ENCODE peak calls at places on chromosomes 6 and 20, in four cellular contexts. M is SK-N-SH, W is vagina, V is heart right ventricle. R is an unnamed sample.

GRCh38 chr6:44951253-44951656 is 376.9 kb upstream of the RUNX2 start:
- DNase-seq in M (no peak), W (no peak), V (no peak), R (no peak)

GRCh38 chr20:19737025-19737424 is 21.0 kb upstream of the RIN2 start:
- DNase-seq in M (no peak), W (no peak), V (no peak), R (no peak)

GRCh38 chr20:830011-830521 is 3.4 kb upstream of the FAM110A start:
- DNase-seq in M (no peak), W (peak; percentile 22), V (no peak), R (no peak)

GRCh38 chr6:46849361-46849690 is 56.1 kb downstream of the MEP1A start:
- DNase-seq in M (no peak), W (no peak), V (no peak), R (no peak)

GRCh38 chr6:31441368-31442267 is 38.2 kb downstream of the MICA start:
- DNase-seq in M (peak; percentile 75), W (peak; percentile 85), V (peak; percentile 81), R (peak; percentile 90)

GRCh38 chr6:84065718-84066290 is 32.2 kb downstream of the MRAP2 start:
- DNase-seq in M (no peak), W (no peak), V (no peak), R (no peak)

GRCh38 chr20:51339721-51340450 is 202.6 kb downstream of the NFATC2 start:
- DNase-seq in M (no peak), W (no peak), V (no peak), R (no peak)

GRCh38 chr6:37731888-37732287 is 34.2 kb upstream of the MDGA1 start:
- DNase-seq in M (no peak), W (no peak), V (no peak), R (peak; percentile 32)

GRCh38 chr6:25896252-25896651 is 22.2 kb upstream of the SLC17A3 start:
- DNase-seq in M (no peak), W (no peak), V (no peak), R (no peak)

GRCh38 chr6:117483004-117483644 is 650 bp downstream of the DCBLD1 start:
- DNase-seq in M (peak; percentile 54), W (no peak), V (peak; percentile 50), R (peak; percentile 87)

DNA sequence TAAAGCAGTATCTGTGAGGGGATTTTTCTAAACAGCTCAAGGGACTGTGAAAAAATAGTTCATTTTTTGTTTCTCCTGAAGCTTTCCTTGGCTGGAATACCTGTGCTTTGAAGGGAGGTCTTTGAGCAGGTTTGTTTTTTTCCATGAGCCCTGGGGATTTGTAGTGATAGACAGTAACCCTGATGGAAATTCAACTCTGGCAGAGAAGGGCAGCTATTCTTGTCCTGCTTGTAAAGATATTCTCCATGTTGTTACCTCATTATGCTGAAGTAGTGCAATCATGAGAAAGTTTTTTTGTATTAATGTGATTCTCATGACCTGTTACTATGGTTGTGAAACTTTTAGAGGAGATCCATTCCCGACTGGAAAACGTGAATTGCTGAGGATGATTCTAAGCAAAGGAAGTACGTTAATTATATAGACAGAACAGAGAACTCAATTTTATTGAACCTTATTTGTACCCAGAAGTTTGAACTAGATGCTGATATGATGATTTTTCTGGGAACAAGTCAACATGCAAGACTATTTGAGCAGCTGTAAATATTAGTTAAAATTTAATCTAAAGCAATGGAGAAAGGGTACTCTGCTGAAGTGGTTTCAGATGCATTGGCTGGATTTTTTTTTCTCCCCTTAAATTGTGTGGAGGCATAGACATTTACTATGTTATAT is 12.5 kb downstream of the UTRN start:
- DNase-seq in M (no peak), W (no peak), V (no peak), R (no peak)
- H3K4me3 ChIP-seq in M (no peak overlapping the region), W (no peak overlapping the region), V (no peak overlapping the region), R (no peak overlapping the region)

DNA sequence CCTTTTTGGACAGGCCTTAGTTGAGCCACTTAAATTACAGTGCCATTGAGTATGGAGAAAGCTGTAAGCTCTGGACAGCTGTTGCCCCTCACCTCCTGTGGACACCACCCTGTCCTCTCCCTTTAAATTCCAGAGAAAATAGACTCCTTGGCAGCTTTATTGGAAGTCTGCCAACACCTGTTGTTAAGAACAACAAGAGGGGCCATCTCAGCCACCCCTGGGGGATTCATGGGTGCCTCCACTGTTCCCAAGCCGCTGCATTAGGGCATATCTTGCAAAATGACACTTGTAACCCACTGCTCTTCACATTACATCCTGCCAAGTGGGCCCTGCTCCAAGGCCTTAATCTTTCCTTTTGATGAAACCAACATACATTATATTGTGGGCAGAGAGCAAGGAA is 27.3 kb upstream of the SNRPC start:
- DNase-seq in M (no peak), W (no peak), V (no peak), R (no peak)
- H3K27ac ChIP-seq in M (no peak overlapping the region), W (no peak overlapping the region), V (no peak overlapping the region), R (no peak overlapping the region)

DNA sequence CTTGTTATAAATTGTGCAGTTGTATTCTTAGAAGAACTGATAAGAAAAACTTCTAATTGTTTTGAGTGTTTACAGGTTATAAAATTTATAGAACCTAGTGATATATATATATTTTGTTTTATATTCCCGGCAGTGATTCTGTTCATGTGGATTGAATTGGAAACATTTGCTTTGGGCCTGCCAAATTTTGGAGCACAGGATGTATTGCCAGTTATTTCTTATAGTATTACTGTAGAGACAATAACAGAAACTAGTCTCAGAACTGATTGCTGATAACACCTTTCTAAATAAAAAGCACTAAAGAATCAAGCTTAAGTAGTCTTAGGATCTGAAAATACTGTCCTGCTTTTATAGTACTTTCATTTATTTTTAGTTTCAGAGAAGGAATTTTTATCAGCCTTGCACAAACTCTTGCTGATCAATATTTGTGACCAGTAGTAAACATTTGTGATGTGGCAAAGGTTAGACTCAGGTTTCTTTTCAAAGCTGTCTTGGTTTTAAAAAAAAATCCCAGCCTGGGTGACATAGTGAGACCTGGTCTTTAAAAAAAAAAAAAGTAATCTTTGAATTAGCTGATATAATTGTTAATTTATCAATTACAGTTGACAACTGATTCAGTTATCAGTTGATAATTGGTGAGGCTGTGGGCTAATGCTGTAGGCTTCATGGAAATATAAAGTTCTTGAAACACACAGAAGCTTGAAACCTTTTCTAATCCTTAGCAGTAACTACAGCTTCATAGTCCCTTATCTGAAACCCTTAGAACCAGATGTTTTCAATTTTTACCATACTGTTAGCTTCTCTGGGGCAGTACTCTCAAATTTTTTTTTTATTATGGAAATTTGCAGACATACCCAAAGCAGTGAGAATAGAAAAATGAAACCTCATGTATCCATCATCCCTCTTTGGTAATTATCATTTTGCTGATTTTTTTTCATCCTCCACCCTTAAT is 42.4 kb downstream of the RNGTT start:
- DNase-seq in M (peak; percentile 56), W (no peak), V (no peak), R (no peak)
- H3K4me3 ChIP-seq in M (no peak overlapping the region), W (no peak overlapping the region), V (no peak overlapping the region), R (no peak overlapping the region)

GRCh38 chr6:16295471-16295870 is 57.1 kb downstream of the GMPR start:
- DNase-seq in M (no peak), W (no peak), V (no peak), R (no peak)
- H3K27ac ChIP-seq in M (no peak overlapping the region), W (no peak overlapping the region), V (no peak overlapping the region), R (no peak overlapping the region)

DNA sequence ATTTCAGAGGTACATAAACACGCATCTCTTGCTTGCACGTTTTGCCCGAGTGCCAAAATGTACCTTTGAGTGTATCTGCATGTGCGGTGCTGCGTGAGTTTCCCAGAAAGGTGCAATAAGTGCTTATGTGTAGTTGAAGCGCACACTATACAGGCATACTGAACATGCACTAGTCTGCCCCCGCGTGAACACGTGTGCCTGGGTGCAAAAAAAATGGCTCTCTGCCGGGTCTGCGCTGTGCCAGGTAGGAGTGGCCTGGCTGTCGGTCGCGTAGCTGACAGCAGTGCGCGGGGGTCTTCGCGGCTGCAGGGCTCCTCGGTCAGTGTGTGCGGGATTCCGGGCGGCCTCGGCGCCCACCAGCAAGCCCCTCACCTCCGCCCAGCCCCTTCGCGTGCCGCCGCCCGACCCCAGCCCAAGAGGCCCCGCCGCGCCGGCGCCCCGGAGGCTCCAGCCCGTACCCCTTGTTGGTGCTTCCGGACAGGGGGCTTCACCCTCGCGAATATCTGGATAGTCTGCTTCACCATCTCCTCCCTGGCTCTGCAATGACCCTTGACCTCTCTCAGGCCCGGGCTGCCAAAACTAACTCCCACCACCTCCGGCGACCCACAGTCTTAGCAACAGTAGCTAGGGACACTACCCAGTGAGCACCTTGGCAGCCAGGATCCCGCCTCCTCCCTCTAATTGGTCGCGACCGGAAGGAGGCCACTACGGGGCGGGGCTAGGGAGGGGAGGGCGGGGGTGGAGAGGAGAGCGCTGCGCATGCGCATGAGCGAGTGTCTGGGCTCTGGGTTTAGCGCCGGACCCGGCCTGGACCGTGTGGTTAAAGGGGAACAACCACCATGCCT is at the start of gene KIF6:
- DNase-seq in M (peak; percentile 98), W (no peak), V (peak; percentile 90), R (peak; percentile 97)
- H3K4me3 ChIP-seq in M (peak within 1 kb of the TSS; percentile 71), W (peak within 1 kb of the TSS; percentile 80), V (peak within 1 kb of the TSS; percentile 77), R (peak within 1 kb of the TSS; percentile 82)

DNA sequence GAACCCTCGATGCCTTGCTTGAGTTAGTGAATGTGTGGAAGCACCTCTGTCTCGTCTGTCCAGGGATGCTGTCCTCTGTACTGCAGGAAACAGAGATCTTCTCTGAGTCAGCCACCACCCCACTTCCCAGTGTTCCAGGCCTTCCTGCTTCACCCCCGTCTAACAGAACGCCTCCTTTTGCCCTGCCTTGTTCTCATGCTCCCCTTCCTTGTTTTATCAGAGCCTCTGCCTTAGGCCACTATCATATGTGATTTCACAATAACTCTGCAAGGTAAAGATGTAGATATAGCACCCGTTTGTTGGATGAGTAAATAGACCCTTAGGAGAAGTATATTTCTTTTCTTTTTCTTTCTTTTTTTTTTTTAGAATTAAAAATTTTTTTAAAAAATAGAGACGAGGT is 106.7 kb upstream of the CLDN20 start:
- DNase-seq in M (no peak), W (no peak), V (no peak), R (no peak)
- H3K27ac ChIP-seq in M (no peak overlapping the region), W (no peak overlapping the region), V (no peak overlapping the region), R (no peak overlapping the region)